ENCODE peak calls at places on chromosomes 6 and 20, in five cellular contexts. G is mesenchymal stem cell, T is neuronal stem cell, E is H1, J is H9. N is an unnamed sample.

GRCh38 chr20:52754366-52754765 is 217.8 kb upstream of the TSHZ2 start:
- DNase-seq in J (no peak), G (peak), T (no peak), E (no peak), N (no peak)

GRCh38 chr6:32941412-32941784 is 570 bp upstream of the HLA-DMB start:
- DNase-seq in E (no peak), J (no peak), T (no peak), G (no peak), N (no peak)

GRCh38 chr20:41041693-41042092 is 13.1 kb downstream of the TOP1 start:
- DNase-seq in E (no peak), J (no peak), G (no peak), T (no peak), N (no peak)

GRCh38 chr6:37781788-37782187 is 37.7 kb upstream of the ZFAND3 start:
- DNase-seq in T (no peak), G (no peak), E (no peak), J (no peak), N (no peak)

GRCh38 chr6:24883618-24884017 is 52.1 kb downstream of the RIPOR2 start:
- DNase-seq in T (no peak), G (peak), E (no peak), J (no peak), N (no peak)

GRCh38 chr6:37052027-37052628 is 46.7 kb downstream of the FGD2 start:
- DNase-seq in E (no peak), T (no peak), G (no peak), J (peak), N (no peak)

GRCh38 chr6:167817729-167818128 is 9.0 kb upstream of the AFDN start:
- DNase-seq in G (no peak), J (no peak), E (no peak), T (no peak), N (no peak)

GRCh38 chr6:148367418-148368024 is 24.9 kb downstream of the SASH1 start:
- DNase-seq in E (no peak), G (peak), J (peak), T (no peak), N (peak)

GRCh38 chr6:108580645-108581044 is 19.9 kb downstream of the FOXO3 start:
- DNase-seq in J (no peak), E (no peak), G (no peak), T (no peak), N (no peak)

GRCh38 chr20:36482044-36482473 is 59.3 kb upstream of the MYL9 start:
- DNase-seq in J (no peak), G (no peak), T (no peak), E (no peak), N (no peak)

GRCh38 chr20:23889775-23890187 is 10.2 kb upstream of the CST5 start:
- DNase-seq in T (peak), J (peak), G (peak), E (no peak), N (peak)

GRCh38 chr6:134247271-134247833 is 70.6 kb downstream of the SGK1 start:
- DNase-seq in G (no peak), T (no peak), J (no peak), E (no peak), N (no peak)

GRCh38 chr6:89479902-89480301 is 47.0 kb downstream of the ANKRD6 start:
- DNase-seq in J (no peak), T (no peak), G (no peak), E (no peak), N (no peak)

GRCh38 chr6:4128072-4128471 is 7.3 kb downstream of the ECI2 start:
- DNase-seq in J (no peak), T (no peak), G (no peak), E (no peak), N (no peak)

GRCh38 chr20:50020283-50020682 is 37.5 kb downstream of the SNAI1 start:
- DNase-seq in J (no peak), E (no peak), T (no peak), G (peak), N (peak)

GRCh38 chr20:47493175-47493953 is 8.3 kb upstream of the NCOA3 start:
- DNase-seq in J (no peak), T (no peak), E (no peak), G (peak), N (peak)

GRCh38 chr6:136611133-136611532 is 60.9 kb upstream of the MAP7 start:
- DNase-seq in J (no peak), E (no peak), T (no peak), G (no peak), N (no peak)
- H3K23ac ChIP-seq in J (no peak), E (no peak), T (no peak), G (no peak), N (no peak)

GRCh38 chr6:31794866-31795615 is 511 bp downstream of the VARS1 start:
- DNase-seq in E (no peak), T (peak), G (peak), J (no peak), N (peak)

GRCh38 chr6:31792741-31793140 is 2.8 kb downstream of the VARS1 start:
- DNase-seq in E (no peak), T (no peak), J (no peak), G (peak), N (no peak)

GRCh38 chr6:31794294-31794865 is 1.2 kb downstream of the VARS1 start:
- DNase-seq in T (no peak), E (no peak), G (peak), J (no peak), N (peak)

GRCh38 chr6:31792090-31792374 is 3.5 kb downstream of the VARS1 start:
- DNase-seq in G (no peak), E (no peak), J (no peak), T (no peak), N (no peak)

DNA sequence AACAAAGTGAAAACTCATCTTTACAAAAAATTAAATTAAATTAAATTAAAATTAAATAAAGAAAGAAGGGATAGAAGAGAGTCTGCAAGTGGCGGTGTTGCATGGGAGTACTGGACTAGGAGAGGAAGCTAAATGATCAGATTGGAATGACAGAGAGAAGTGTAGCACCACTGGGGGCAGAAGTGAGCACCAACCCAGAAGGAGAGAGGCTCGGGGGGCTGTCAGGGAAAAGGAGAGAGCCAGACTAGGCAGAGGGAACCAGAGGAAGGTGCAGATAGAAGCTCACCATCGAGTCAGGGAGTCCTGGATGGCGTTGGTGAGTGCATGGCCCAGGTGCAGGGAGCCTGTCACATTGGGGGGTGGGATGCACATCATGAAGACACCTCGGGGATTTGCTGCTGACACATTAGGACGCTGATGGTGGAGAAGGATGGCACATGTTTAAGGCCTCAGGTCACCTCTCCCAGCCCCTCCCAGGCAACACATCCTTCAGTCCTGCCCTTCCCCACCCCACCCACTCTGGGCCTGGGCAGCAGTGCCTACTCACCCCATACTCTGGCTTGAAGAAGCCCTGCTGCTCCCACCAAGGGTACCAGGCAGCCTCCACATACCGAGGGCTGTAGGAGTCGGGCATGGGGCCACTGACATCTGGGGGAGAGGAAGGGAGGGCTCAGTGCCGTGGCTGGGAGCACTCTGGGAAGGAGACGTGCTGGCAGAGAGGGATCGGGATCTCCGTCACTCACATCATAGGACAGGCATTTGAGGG is 4.0 kb downstream of the VARS1 start:
- DNase-seq in T (peak), E (no peak), J (peak), G (peak), N (no peak)
- H3K4ac ChIP-seq in T (no peak), E (no peak), J (no peak), G (no peak), N (no peak)

GRCh38 chr6:116564921-116565872 is 6.1 kb upstream of the RWDD1 start:
- DNase-seq in T (no peak), J (no peak), G (no peak), E (no peak), N (no peak)
- H3K23ac ChIP-seq in T (peak), J (no peak), G (no peak), E (no peak), N (no peak)

GRCh38 chr20:45353746-45354145 is 5.5 kb upstream of the SDC4 start:
- DNase-seq in T (no peak), G (no peak), E (no peak), J (no peak), N (no peak)
- H3K4ac ChIP-seq in T (no peak), G (peak), E (no peak), J (no peak), N (no peak)

N was measured in trophoblast cell.